ENCODE peak calls at places on chromosomes 2 and 18, in ten cellular contexts. J is tibial artery, S is astrocyte of the spinal cord, M is neural progenitor cell, D is upper lobe of right lung, Q is left ventricle myocardium inferior, E is ovary, U is right lobe of liver, A is GM06990, W is dorsolateral prefrontal cortex. H is an unnamed sample.

GRCh38 chr2:16073921-16074425 is 133.6 kb downstream of the MYCN start:
- DNase-seq in E (no peak), U (no peak), S (no peak), A (no peak), Q (no peak), J (no peak), M (no peak), W (no peak), D (no peak), H (no peak)

GRCh38 chr2:100413586-100413985 is 3.9 kb downstream of the CHST10 start:
- DNase-seq in W (no peak), D (no peak), J (no peak), E (no peak), S (no peak), U (no peak), M (no peak), Q (no peak), A (no peak), H (no peak)

GRCh38 chr2:217953011-217953481 is 49.7 kb downstream of the TNS1 start:
- DNase-seq in D (peak; percentile 61), S (no peak), Q (peak; percentile 71), U (peak; percentile 45), E (peak; percentile 72), M (no peak), J (peak; percentile 76), A (no peak), W (peak; percentile 9), H (no peak)

GRCh38 chr18:79518028-79518682 is 122.4 kb downstream of the NFATC1 start:
- DNase-seq in S (no peak), W (no peak), D (peak; percentile 52), Q (no peak), U (peak; percentile 23), M (no peak), E (no peak), A (no peak), J (no peak), H (no peak)

GRCh38 chr2:60555066-60555793 is 1.8 kb upstream of the BCL11A start:
- DNase-seq in D (peak; percentile 81), S (peak; percentile 72), U (peak; percentile 50), Q (peak; percentile 28), A (peak; percentile 81), W (peak; percentile 54), J (no peak), M (peak; percentile 85), E (no peak), H (no peak)

GRCh38 chr2:62208758-62209114 is 12.8 kb downstream of the B3GNT2 start:
- DNase-seq in S (no peak), D (no peak), W (no peak), E (no peak), M (no peak), Q (no peak), J (no peak), U (no peak), A (no peak), H (no peak)

GRCh38 chr2:10454505-10454904 is 6.4 kb upstream of the ODC1 start:
- DNase-seq in S (no peak), M (no peak), D (no peak), E (no peak), U (peak; percentile 74), Q (peak; percentile 62), A (no peak), W (no peak), J (no peak), H (no peak)

GRCh38 chr2:43315482-43315881 is 89.1 kb upstream of the ZFP36L2 start:
- DNase-seq in S (no peak), U (no peak), A (no peak), E (peak; percentile 8), D (no peak), Q (no peak), W (no peak), M (no peak), J (no peak), H (no peak)

DNA sequence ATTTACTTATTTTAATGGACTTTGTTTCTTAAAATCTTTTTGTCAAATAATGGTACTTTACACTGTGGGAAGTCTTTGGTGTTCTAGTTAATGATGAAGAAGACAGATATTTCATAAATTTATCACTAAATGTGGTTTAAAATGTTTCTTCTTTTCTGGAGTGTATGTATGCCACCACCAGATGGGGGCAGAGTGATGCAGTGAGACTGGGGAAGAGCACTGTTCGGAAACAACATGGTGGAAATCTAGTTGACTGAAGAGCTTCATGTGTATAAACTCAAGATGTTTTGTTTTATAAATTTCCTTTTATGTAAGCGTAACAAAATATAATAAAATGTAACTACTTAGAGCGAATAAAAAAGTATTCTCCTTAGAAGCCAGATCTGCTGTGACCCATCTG is 195.1 kb downstream of the KCNE4 start:
- DNase-seq in W (no peak), M (peak; percentile 19), Q (no peak), S (peak; percentile 55), E (no peak), U (no peak), J (no peak), D (no peak), A (no peak), H (no peak)
- TF ChIP-seq CTCF in W (peak; percentile 30), M (peak; percentile 51), Q (peak; percentile 24), S (peak; percentile 64), E (no peak), U (no peak), J (peak; percentile 32), D (peak; percentile 24), A (peak; percentile 45), H (peak; percentile 48)

GRCh38 chr2:164622338-164623106 is 1.2 kb upstream of the GRB14 start:
- DNase-seq in W (no peak), S (no peak), J (no peak), M (peak; percentile 48), D (no peak), A (no peak), U (peak; percentile 67), E (no peak), Q (no peak), H (no peak)

GRCh38 chr2:164620873-164621760 is at the start of gene GRB14:
- DNase-seq in U (peak; percentile 91), E (peak; percentile 41), A (peak; percentile 6), M (peak; percentile 72), W (no peak), J (no peak), S (peak; percentile 10), D (peak; percentile 90), Q (peak; percentile 56), H (peak; percentile 33)

GRCh38 chr2:164624296-164624695 is 3.0 kb upstream of the GRB14 start:
- DNase-seq in Q (no peak), W (no peak), M (no peak), S (no peak), U (no peak), D (no peak), E (no peak), A (no peak), J (no peak), H (no peak)

GRCh38 chr2:164625378-164625971 is 4.2 kb upstream of the GRB14 start:
- DNase-seq in D (no peak), A (no peak), E (no peak), U (no peak), W (no peak), M (no peak), J (peak; percentile 28), S (peak; percentile 36), Q (no peak), H (no peak)

DNA sequence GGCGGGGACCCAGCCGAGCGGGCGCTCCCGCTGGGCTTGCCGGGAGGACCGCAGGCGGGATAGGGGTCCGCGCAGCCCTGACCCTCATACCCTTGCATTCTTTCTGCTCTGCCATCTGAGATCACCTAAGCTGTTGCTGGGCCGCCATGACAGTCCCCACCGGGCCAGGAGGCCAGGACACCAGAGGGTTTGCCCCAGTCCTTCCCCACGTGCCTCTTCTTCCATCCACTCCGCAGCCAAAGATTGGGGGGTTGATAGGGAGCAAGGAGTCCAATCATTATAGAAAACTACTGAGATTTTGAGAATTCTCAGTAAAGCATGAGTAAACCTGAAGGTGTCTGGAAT is 451 bp upstream of the GRB14 start:
- DNase-seq in W (no peak), U (no peak), A (no peak), J (no peak), D (no peak), E (no peak), S (no peak), Q (no peak), M (no peak), H (no peak)
- H3K4me3 ChIP-seq in W (peak overlapping the region; percentile 73), U (peak overlapping the region; percentile 77), A (no peak overlapping the region), J (peak overlapping the region; percentile 67), D (peak overlapping the region; percentile 57), E (peak overlapping the region; percentile 39), S (peak overlapping the region; percentile 48), Q (peak overlapping the region; percentile 87), M (peak overlapping the region; percentile 97), H (peak overlapping the region; percentile 44)

GRCh38 chr2:220278022-220278421 is 650.6 kb downstream of the SLC4A3 start:
- DNase-seq in D (no peak), M (no peak), J (no peak), U (no peak), A (no peak), Q (no peak), E (no peak), W (no peak), S (peak; percentile 10), H (no peak)
- TF ChIP-seq CTCF in D (no peak), M (no peak), J (no peak), U (no peak), A (no peak), Q (no peak), E (no peak), W (no peak), S (no peak), H (no peak)

GRCh38 chr2:219000569-219000960 is 7.3 kb upstream of the CRYBA2 start:
- DNase-seq in Q (no peak), E (no peak), M (no peak), W (no peak), U (no peak), J (no peak), S (no peak), D (no peak), A (no peak), H (no peak)

GRCh38 chr2:219001100-219001576 is 7.9 kb upstream of the CRYBA2 start:
- DNase-seq in Q (no peak), M (no peak), U (no peak), A (no peak), E (no peak), D (no peak), W (no peak), S (no peak), J (no peak), H (no peak)

GRCh38 chr2:218999021-218999880 is 6.0 kb upstream of the CRYBA2 start:
- DNase-seq in S (no peak), E (no peak), U (no peak), M (peak; percentile 50), Q (no peak), D (no peak), A (no peak), J (no peak), W (no peak), H (no peak)

GRCh38 chr2:218998414-218999002 is 5.3 kb upstream of the CRYBA2 start:
- DNase-seq in W (no peak), A (no peak), D (no peak), U (no peak), J (no peak), S (no peak), M (no peak), Q (no peak), E (no peak), H (no peak)

DNA sequence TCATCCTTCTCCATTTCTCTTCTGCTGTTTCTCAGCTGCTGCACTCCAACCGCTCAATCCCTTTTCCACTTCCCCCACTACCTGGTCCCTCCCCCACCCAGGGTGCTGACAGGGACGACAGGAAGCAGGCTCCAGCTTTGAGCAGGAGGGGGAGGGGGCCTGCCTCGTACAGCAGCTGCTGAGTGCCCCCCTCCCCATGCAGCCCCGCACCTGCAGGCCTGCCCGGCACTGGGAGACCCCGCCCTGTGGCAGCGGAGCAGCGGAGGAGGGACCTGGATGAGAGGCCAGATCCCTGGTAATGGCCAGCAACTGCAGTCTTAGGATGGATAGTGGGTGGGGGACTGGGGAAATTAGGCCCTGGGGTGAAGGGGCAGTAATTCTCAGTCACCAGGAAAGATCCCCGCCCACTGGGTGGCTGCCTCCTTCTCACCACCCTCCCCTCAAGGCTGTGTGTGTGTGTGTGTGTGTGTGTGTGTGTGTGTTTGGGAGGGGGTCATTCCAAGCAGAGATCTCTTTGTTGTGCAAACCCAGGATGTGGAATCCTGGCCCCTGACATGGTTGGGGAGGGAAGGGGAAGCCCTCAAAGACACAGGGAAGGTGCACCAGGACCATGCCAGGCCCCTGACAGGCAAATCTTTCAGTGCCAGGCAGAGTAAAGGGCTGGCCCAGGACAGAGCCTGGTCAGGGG is 6.8 kb upstream of the CRYBA2 start:
- DNase-seq in U (no peak), W (no peak), J (no peak), D (no peak), S (no peak), Q (no peak), M (peak; percentile 49), E (no peak), A (no peak), H (no peak)
- H3K4me3 ChIP-seq in U (no peak overlapping the region), W (no peak overlapping the region), J (no peak overlapping the region), D (no peak overlapping the region), S (no peak overlapping the region), Q (no peak overlapping the region), M (no peak overlapping the region), E (no peak overlapping the region), A (no peak overlapping the region), H (no peak overlapping the region)